ENCODE peak calls at places on chromosomes 2 and 18, in eight cellular contexts. X is H1, T is GM12878, U is Panc1, K is HCT116, C is transverse colon, F is endothelial cell of umbilical vein, D is breast epithelium. R is an unnamed sample.

GRCh38 chr2:2581331-2582159 is 250.5 kb upstream of the MYT1L start:
- DNase-seq in C (no peak), D (no peak), X (peak; percentile 44), K (no peak), U (no peak), T (no peak), F (no peak), R (no peak)

GRCh38 chr2:71888741-71889445 is 258.8 kb downstream of the CYP26B1 start:
- DNase-seq in K (no peak), U (no peak), F (no peak), D (no peak), T (no peak), X (peak; percentile 8), C (no peak), R (no peak)

GRCh38 chr18:49691177-49691608 is 122.1 kb downstream of the ACAA2 start:
- DNase-seq in C (no peak), T (no peak), U (peak; percentile 67), X (no peak), K (peak; percentile 7), D (no peak), F (peak; percentile 76), R (no peak)

GRCh38 chr2:170122883-170123547 is 54.9 kb upstream of the MYO3B start:
- DNase-seq in F (peak; percentile 34), U (peak; percentile 18), K (peak; percentile 13), D (no peak), T (no peak), C (no peak), X (no peak), R (no peak)

GRCh38 chr18:59570101-59570875 is 126.9 kb downstream of the CCBE1 start:
- DNase-seq in D (no peak), C (no peak), F (no peak), T (no peak), K (no peak), X (no peak), U (no peak), R (no peak)

GRCh38 chr2:197460653-197461052 is 7.3 kb downstream of the COQ10B start:
- DNase-seq in T (no peak), U (no peak), D (no peak), F (no peak), C (no peak), X (no peak), K (no peak), R (no peak)

GRCh38 chr18:50011813-50012445 is 183.0 kb downstream of the MYO5B start:
- DNase-seq in X (no peak), D (no peak), T (no peak), C (no peak), K (no peak), U (no peak), F (no peak), R (no peak)

GRCh38 chr2:53969285-53970094 is 1.3 kb downstream of the PSME4 start:
- DNase-seq in D (no peak), C (no peak), F (peak; percentile 83), K (peak; percentile 51), X (no peak), T (no peak), U (peak; percentile 70), R (no peak)

GRCh38 chr2:144071461-144071860 is 448.5 kb downstream of the ZEB2 start:
- DNase-seq in X (no peak), C (no peak), F (no peak), K (no peak), T (no peak), D (no peak), U (no peak), R (no peak)

GRCh38 chr2:96934831-96935545 is 51.4 kb downstream of the FAM178B start:
- DNase-seq in K (no peak), F (no peak), U (no peak), D (no peak), C (no peak), T (no peak), X (no peak), R (no peak)

GRCh38 chr18:67007085-67007484 is 403.2 kb upstream of the CDH19 start:
- DNase-seq in X (no peak), T (no peak), U (no peak), K (no peak), D (no peak), F (no peak), C (no peak), R (peak; percentile 28)

GRCh38 chr18:67007999-67008398 is 404.1 kb upstream of the CDH19 start:
- DNase-seq in F (no peak), K (no peak), T (no peak), U (no peak), D (no peak), X (no peak), C (no peak), R (no peak)

GRCh38 chr18:67010916-67011315 is 407.0 kb upstream of the CDH19 start:
- DNase-seq in X (no peak), K (no peak), C (no peak), D (no peak), U (peak; percentile 12), F (peak; percentile 44), T (no peak), R (no peak)
- H3K4me3 ChIP-seq in X (no peak overlapping the region), K (no peak overlapping the region), C (no peak overlapping the region), D (no peak overlapping the region), U (no peak overlapping the region), F (no peak overlapping the region), T (no peak overlapping the region), R (no peak overlapping the region)

GRCh38 chr2:40043191-40043590 is 264.1 kb upstream of the THUMPD2 start:
- DNase-seq in U (no peak), X (no peak), C (no peak), D (no peak), K (no peak), F (no peak), T (no peak), R (no peak)
- TF ChIP-seq POLR2AphosphoS5 in U (no peak), X (no peak), C (no peak), D (no peak), K (no peak), F (no peak), T (no peak), R (no peak)

DNA sequence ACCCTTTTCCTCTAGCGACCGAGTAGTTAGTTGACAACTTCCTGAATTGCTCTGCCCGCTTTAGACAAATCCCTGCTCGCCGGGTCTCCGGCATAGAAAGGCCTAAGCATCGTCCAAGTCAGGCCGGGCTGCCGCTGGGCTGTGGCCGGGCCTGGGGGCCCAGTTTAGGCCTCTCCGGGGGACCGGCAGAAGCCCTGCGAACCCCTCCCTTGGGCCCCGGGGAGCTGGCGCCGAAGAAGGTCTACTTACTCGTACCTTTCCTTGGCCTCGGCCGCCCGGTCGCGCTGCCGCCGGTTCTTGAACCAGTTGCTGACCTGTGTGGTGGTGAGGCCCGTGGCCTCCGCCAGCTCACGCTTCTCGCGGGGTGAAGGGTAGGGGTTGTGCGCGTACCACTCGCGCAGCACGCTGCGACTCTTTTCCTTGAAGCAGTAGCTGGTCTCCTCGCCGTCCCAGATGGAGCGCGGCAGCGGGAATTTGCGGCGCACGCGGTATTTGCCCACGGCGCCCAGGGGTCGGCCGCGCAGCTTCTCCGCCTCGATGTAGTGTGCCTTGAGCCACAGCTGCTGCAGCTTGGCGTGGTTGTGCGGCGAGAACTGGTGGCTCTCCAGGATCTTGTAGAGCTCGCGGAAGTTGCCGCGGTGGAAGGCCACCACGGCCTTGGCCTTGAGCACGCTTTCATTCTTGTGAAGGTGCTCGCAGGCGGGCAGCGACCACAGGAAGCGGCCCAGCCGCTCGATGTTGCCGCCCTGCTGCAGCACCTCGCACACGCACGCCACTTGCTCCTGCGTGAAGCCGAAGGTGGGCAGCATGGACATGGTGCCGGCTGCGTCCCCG is 739 bp downstream of the SIX2 start:
- DNase-seq in C (no peak), F (peak; percentile 14), T (no peak), K (no peak), X (peak; percentile 74), D (no peak), U (no peak), R (no peak)
- H3K4me3 ChIP-seq in C (peak overlapping the region; percentile 29), F (no peak overlapping the region), T (no peak overlapping the region), K (no peak overlapping the region), X (peak overlapping the region; percentile 8), D (peak overlapping the region; percentile 68), U (peak overlapping the region; percentile 40), R (no peak overlapping the region)

DNA sequence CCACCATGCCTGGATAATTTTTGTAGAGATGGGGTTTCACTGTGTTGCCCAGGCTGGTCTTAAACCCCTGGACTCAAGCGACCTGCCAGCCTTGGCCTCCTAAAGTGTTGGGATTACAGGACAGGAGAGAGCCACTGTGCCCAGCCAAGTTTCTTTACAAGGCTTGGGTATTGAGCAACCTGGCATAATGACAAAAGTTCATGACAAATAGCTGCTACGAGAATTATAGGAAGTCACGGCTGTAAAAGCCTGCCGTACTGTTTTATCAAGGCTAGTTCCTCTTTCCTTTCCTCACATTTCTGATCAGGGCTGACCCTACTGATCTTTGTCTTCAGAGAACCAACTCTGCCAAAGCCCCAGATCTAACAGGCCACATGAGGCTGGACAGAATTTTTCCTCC is 490.4 kb upstream of the SPRED2 start:
- DNase-seq in U (no peak), F (no peak), D (peak; percentile 17), K (no peak), T (no peak), C (peak; percentile 8), X (no peak), R (no peak)
- TF ChIP-seq POLR2AphosphoS5 in U (no peak), F (no peak), D (peak; percentile 19), K (no peak), T (no peak), C (no peak), X (no peak), R (no peak)

R was measured in SK-N-MC.